ENCODE peak calls at places on chromosomes 7 and 10, in nine cellular contexts. R, X, U, D, Q, I, T, Y and C are unnamed samples.

GRCh38 chr7:155962968-155963300 is 150.7 kb upstream of the SHH start:
- DNase-seq in R (no peak), X (no peak), U (no peak), D (no peak), Q (no peak), I (no peak), T (no peak), Y (no peak), C (no peak)

GRCh38 chr7:28785002-28785995 is 172.8 kb downstream of the TRIL start:
- DNase-seq in R (no peak), X (no peak), U (no peak), D (no peak), Q (no peak), I (no peak), T (no peak), Y (no peak), C (no peak)

GRCh38 chr7:125061776-125062397 is 132.3 kb upstream of the POT1 start:
- DNase-seq in R (peak; percentile 26), X (no peak), U (peak; percentile 41), D (no peak), Q (no peak), I (peak; percentile 63), T (peak; percentile 45), Y (no peak), C (peak; percentile 56)

GRCh38 chr10:77290528-77291155 is 347.0 kb downstream of the KCNMA1 start:
- DNase-seq in R (no peak), X (no peak), U (peak; percentile 93), D (no peak), Q (no peak), I (peak; percentile 68), T (peak; percentile 90), Y (no peak), C (peak; percentile 67)

GRCh38 chr10:131899695-131900349 is 986 bp upstream of the PPP2R2D start:
- DNase-seq in R (no peak), X (no peak), U (no peak), D (no peak), Q (no peak), I (no peak), T (no peak), Y (peak; percentile 8), C (no peak)

GRCh38 chr7:113998934-113999333 is 80.1 kb upstream of the PPP1R3A start:
- DNase-seq in R (no peak), X (no peak), U (no peak), D (no peak), Q (no peak), I (no peak), T (no peak), Y (no peak), C (no peak)

GRCh38 chr10:18868919-18869318 is 179.7 kb upstream of the MALRD1 start:
- DNase-seq in R (no peak), X (no peak), U (no peak), D (no peak), Q (no peak), I (peak; percentile 17), T (no peak), Y (no peak), C (no peak)

GRCh38 chr7:158934628-158935027 is 78.3 kb downstream of the DYNC2I1 start:
- DNase-seq in R (no peak), X (no peak), U (no peak), D (no peak), Q (no peak), I (no peak), T (no peak), Y (no peak), C (no peak)

GRCh38 chr10:96747734-96748550 is 27.6 kb upstream of the PIK3AP1 start:
- DNase-seq in R (no peak), X (no peak), U (no peak), D (no peak), Q (no peak), I (no peak), T (no peak), Y (no peak), C (no peak)

GRCh38 chr10:122419016-122419415 is 35.4 kb upstream of the ARMS2 start:
- DNase-seq in R (no peak), X (no peak), U (no peak), D (no peak), Q (no peak), I (no peak), T (peak; percentile 20), Y (no peak), C (no peak)

GRCh38 chr7:3552499-3552898 is 251.4 kb downstream of the SDK1 start:
- DNase-seq in R (no peak), X (no peak), U (peak; percentile 6), D (no peak), Q (no peak), I (no peak), T (no peak), Y (no peak), C (no peak)

GRCh38 chr10:31697271-31698168 is 231.1 kb downstream of the ARHGAP12 start:
- DNase-seq in R (no peak), X (no peak), U (peak; percentile 85), D (no peak), Q (peak; percentile 1), I (peak; percentile 89), T (no peak), Y (peak; percentile 83), C (peak; percentile 88)

GRCh38 chr10:129951251-129951808 is 12.7 kb downstream of the EBF3 start:
- DNase-seq in R (no peak), X (no peak), U (no peak), D (no peak), Q (no peak), I (peak; percentile 24), T (no peak), Y (no peak), C (no peak)

GRCh38 chr10:97633921-97634320 is 621 bp upstream of the MORN4 start:
- DNase-seq in R (peak; percentile 69), X (peak; percentile 3), U (no peak), D (no peak), Q (no peak), I (peak; percentile 18), T (no peak), Y (no peak), C (no peak)

GRCh38 chr7:47654672-47655340 is 72.9 kb upstream of the TNS3 start:
- DNase-seq in R (no peak), X (no peak), U (peak; percentile 73), D (no peak), Q (no peak), I (peak; percentile 83), T (peak; percentile 59), Y (no peak), C (no peak)

GRCh38 chr10:62433181-62433692 is 59.1 kb downstream of the ZNF365 start:
- DNase-seq in R (peak; percentile 18), X (no peak), U (peak; percentile 97), D (peak; percentile 29), Q (no peak), I (peak; percentile 84), T (peak; percentile 88), Y (peak; percentile 78), C (peak; percentile 95)

GRCh38 chr7:23246540-23246939 is at the start of gene GPNMB:
- DNase-seq in R (no peak), X (no peak), U (peak; percentile 58), D (no peak), Q (no peak), I (peak; percentile 81), T (peak; percentile 80), Y (peak; percentile 33), C (peak; percentile 95)

GRCh38 chr7:99420213-99420612 is 11.4 kb downstream of the BUD31 start:
- DNase-seq in R (no peak), X (no peak), U (no peak), D (no peak), Q (no peak), I (no peak), T (no peak), Y (no peak), C (no peak)

GRCh38 chr7:92425311-92425947 is 21.9 kb upstream of the GATAD1 start:
- DNase-seq in R (no peak), X (no peak), U (no peak), D (no peak), Q (no peak), I (no peak), T (no peak), Y (no peak), C (no peak)

GRCh38 chr10:17655567-17656146 is 11.7 kb downstream of the STAM start:
- DNase-seq in R (peak; percentile 54), X (no peak), U (no peak), D (no peak), Q (no peak), I (no peak), T (no peak), Y (peak; percentile 42), C (no peak)

GRCh38 chr7:130793855-130794618 is 60.0 kb upstream of the KLF14 start:
- DNase-seq in R (no peak), X (no peak), U (peak; percentile 22), D (no peak), Q (no peak), I (peak; percentile 22), T (no peak), Y (no peak), C (peak; percentile 38)